ENCODE peak calls at places on chromosomes 4 and X, in five cellular contexts. One of them, this sample, is unnamed.

GRCh38 chr4:89420507-89420906 is 112.9 kb upstream of the GPRIN3 start:
- DNase-seq in OCI-LY7: no peak
- DNase-seq in HCT116: no peak
- DNase-seq in dorsolateral prefrontal cortex: no peak
- DNase-seq in SK-N-SH: no peak
- DNase-seq in this sample: no peak

GRCh38 chrX:137428251-137428661 is 137.7 kb upstream of the ZIC3 start:
- DNase-seq in HCT116: no peak
- DNase-seq in OCI-LY7: no peak
- DNase-seq in dorsolateral prefrontal cortex: no peak
- DNase-seq in SK-N-SH: no peak
- DNase-seq in this sample: no peak

GRCh38 chrX:104351173-104351769 is 96.5 kb upstream of the ESX1 start:
- DNase-seq in SK-N-SH: no peak
- DNase-seq in HCT116: peak; percentile 41
- DNase-seq in dorsolateral prefrontal cortex: no peak
- DNase-seq in OCI-LY7: no peak
- DNase-seq in this sample: peak; percentile 59

GRCh38 chr4:119783200-119783978 is 154.8 kb upstream of the PDE5A start:
- DNase-seq in SK-N-SH: no peak
- DNase-seq in OCI-LY7: no peak
- DNase-seq in HCT116: no peak
- DNase-seq in dorsolateral prefrontal cortex: no peak
- DNase-seq in this sample: no peak

GRCh38 chrX:66677430-66677829 is 38.6 kb upstream of the EDA2R start:
- DNase-seq in SK-N-SH: no peak
- DNase-seq in HCT116: no peak
- DNase-seq in dorsolateral prefrontal cortex: no peak
- DNase-seq in OCI-LY7: no peak
- DNase-seq in this sample: no peak

GRCh38 chrX:39969826-39970569 is 127.8 kb downstream of the BCOR start:
- DNase-seq in dorsolateral prefrontal cortex: no peak
- DNase-seq in HCT116: no peak
- DNase-seq in SK-N-SH: no peak
- DNase-seq in OCI-LY7: no peak
- DNase-seq in this sample: no peak

GRCh38 chr4:182339246-182339645 is 96.0 kb downstream of the TENM3 start:
- DNase-seq in OCI-LY7: no peak
- DNase-seq in dorsolateral prefrontal cortex: no peak
- DNase-seq in HCT116: no peak
- DNase-seq in SK-N-SH: no peak
- DNase-seq in this sample: peak; percentile 24

GRCh38 chr4:25799522-25799921 is 63.3 kb downstream of the SEL1L3 start:
- DNase-seq in HCT116: no peak
- DNase-seq in OCI-LY7: no peak
- DNase-seq in SK-N-SH: no peak
- DNase-seq in dorsolateral prefrontal cortex: no peak
- DNase-seq in this sample: no peak

GRCh38 chrX:39309018-39309620 is 507.9 kb downstream of the MID1IP1 start:
- DNase-seq in OCI-LY7: no peak
- DNase-seq in HCT116: no peak
- DNase-seq in dorsolateral prefrontal cortex: peak; percentile 50
- DNase-seq in SK-N-SH: no peak
- DNase-seq in this sample: peak; percentile 39

GRCh38 chr4:25666031-25666630 is 10.5 kb downstream of the SLC34A2 start:
- DNase-seq in OCI-LY7: no peak
- DNase-seq in dorsolateral prefrontal cortex: no peak
- DNase-seq in HCT116: no peak
- DNase-seq in SK-N-SH: no peak
- DNase-seq in this sample: no peak

GRCh38 chrX:150414228-150414627 is 51.1 kb downstream of the MAMLD1 start:
- DNase-seq in OCI-LY7: no peak
- DNase-seq in dorsolateral prefrontal cortex: no peak
- DNase-seq in SK-N-SH: no peak
- DNase-seq in HCT116: no peak
- DNase-seq in this sample: no peak

GRCh38 chr4:147362868-147363440 is 117.9 kb upstream of the EDNRA start:
- DNase-seq in HCT116: no peak
- DNase-seq in OCI-LY7: no peak
- DNase-seq in SK-N-SH: peak; percentile 63
- DNase-seq in dorsolateral prefrontal cortex: no peak
- DNase-seq in this sample: no peak

GRCh38 chr4:108117473-108118182 is 51.1 kb downstream of the LEF1 start:
- DNase-seq in SK-N-SH: no peak
- DNase-seq in OCI-LY7: peak; percentile 39
- DNase-seq in dorsolateral prefrontal cortex: no peak
- DNase-seq in HCT116: no peak
- DNase-seq in this sample: no peak

GRCh38 chrX:46500054-46500453 is 45.2 kb downstream of the ZNF674 start:
- DNase-seq in OCI-LY7: no peak
- DNase-seq in HCT116: no peak
- DNase-seq in dorsolateral prefrontal cortex: no peak
- DNase-seq in SK-N-SH: no peak
- DNase-seq in this sample: no peak

GRCh38 chrX:73785493-73785892 is 222.5 kb downstream of the CHIC1 start:
- DNase-seq in HCT116: no peak
- DNase-seq in dorsolateral prefrontal cortex: no peak
- DNase-seq in SK-N-SH: no peak
- DNase-seq in OCI-LY7: no peak
- DNase-seq in this sample: no peak

GRCh38 chrX:95505721-95506120 is 1178.9 kb upstream of the DIAPH2 start:
- DNase-seq in OCI-LY7: no peak
- DNase-seq in dorsolateral prefrontal cortex: no peak
- DNase-seq in SK-N-SH: no peak
- DNase-seq in HCT116: no peak
- DNase-seq in this sample: no peak

GRCh38 chr4:185096032-185096653 is 46.9 kb upstream of the SLC25A4 start:
- DNase-seq in dorsolateral prefrontal cortex: no peak
- DNase-seq in HCT116: peak; percentile 34
- DNase-seq in SK-N-SH: peak; percentile 60
- DNase-seq in OCI-LY7: peak; percentile 60
- DNase-seq in this sample: no peak

GRCh38 chr4:153950100-153950979 is 161.5 kb upstream of the SFRP2 start:
- DNase-seq in OCI-LY7: no peak
- DNase-seq in HCT116: no peak
- DNase-seq in SK-N-SH: no peak
- DNase-seq in dorsolateral prefrontal cortex: no peak
- DNase-seq in this sample: no peak

GRCh38 chr4:163553146-163553545 is 58.7 kb downstream of the TMA16 start:
- DNase-seq in dorsolateral prefrontal cortex: no peak
- DNase-seq in SK-N-SH: no peak
- DNase-seq in OCI-LY7: no peak
- DNase-seq in HCT116: no peak
- DNase-seq in this sample: no peak

GRCh38 chr4:68655764-68656444 is 14.5 kb downstream of the UGT2B15 start:
- DNase-seq in SK-N-SH: no peak
- DNase-seq in OCI-LY7: no peak
- DNase-seq in HCT116: no peak
- DNase-seq in dorsolateral prefrontal cortex: no peak
- DNase-seq in this sample: no peak

GRCh38 chr4:156805696-156806095 is 165.9 kb downstream of the PDGFC start:
- DNase-seq in HCT116: no peak
- DNase-seq in SK-N-SH: no peak
- DNase-seq in OCI-LY7: no peak
- DNase-seq in dorsolateral prefrontal cortex: no peak
- DNase-seq in this sample: no peak

GRCh38 chrX:154409222-154409871 is at the start of gene DNASE1L1:
- DNase-seq in HCT116: no peak
- DNase-seq in OCI-LY7: no peak
- DNase-seq in SK-N-SH: no peak
- DNase-seq in dorsolateral prefrontal cortex: no peak
- DNase-seq in this sample: no peak

GRCh38 chrX:39133971-39134370 is 332.7 kb downstream of the MID1IP1 start:
- DNase-seq in HCT116: no peak
- DNase-seq in OCI-LY7: peak; percentile 24
- DNase-seq in SK-N-SH: no peak
- DNase-seq in dorsolateral prefrontal cortex: no peak
- DNase-seq in this sample: no peak

GRCh38 chr4:113674733-113675132 is 86.8 kb downstream of the CAMK2D start:
- DNase-seq in SK-N-SH: no peak
- DNase-seq in OCI-LY7: no peak
- DNase-seq in dorsolateral prefrontal cortex: no peak
- DNase-seq in HCT116: no peak
- DNase-seq in this sample: no peak

GRCh38 chrX:17527135-17527701 is 152.2 kb downstream of the NHS start:
- DNase-seq in HCT116: no peak
- DNase-seq in OCI-LY7: no peak
- DNase-seq in dorsolateral prefrontal cortex: no peak
- DNase-seq in SK-N-SH: no peak
- DNase-seq in this sample: no peak

GRCh38 chr4:172850838-172851237 is 317.8 kb upstream of the GALNT7 start:
- DNase-seq in HCT116: peak; percentile 10
- DNase-seq in OCI-LY7: no peak
- DNase-seq in SK-N-SH: no peak
- DNase-seq in dorsolateral prefrontal cortex: no peak
- DNase-seq in this sample: peak; percentile 68

GRCh38 chrX:7120578-7121219 is 26.8 kb upstream of the STS start:
- DNase-seq in SK-N-SH: no peak
- DNase-seq in dorsolateral prefrontal cortex: no peak
- DNase-seq in OCI-LY7: no peak
- DNase-seq in HCT116: no peak
- DNase-seq in this sample: no peak

GRCh38 chrX:74923942-74924448 is 1.3 kb downstream of the NEXMIF start:
- DNase-seq in HCT116: no peak
- DNase-seq in dorsolateral prefrontal cortex: no peak
- DNase-seq in OCI-LY7: no peak
- DNase-seq in SK-N-SH: peak; percentile 21
- DNase-seq in this sample: no peak

GRCh38 chr4:3766207-3766790 is at the start of gene ADRA2C:
- DNase-seq in SK-N-SH: peak; percentile 87
- DNase-seq in dorsolateral prefrontal cortex: no peak
- DNase-seq in HCT116: no peak
- DNase-seq in OCI-LY7: no peak
- DNase-seq in this sample: no peak

GRCh38 chr4:7381221-7381889 is 53.4 kb downstream of the PSAPL1 start:
- DNase-seq in HCT116: no peak
- DNase-seq in OCI-LY7: no peak
- DNase-seq in dorsolateral prefrontal cortex: peak; percentile 63
- DNase-seq in SK-N-SH: no peak
- DNase-seq in this sample: no peak

GRCh38 chr4:73068496-73069337 is 799 bp downstream of the COX18 start:
- DNase-seq in dorsolateral prefrontal cortex: no peak
- DNase-seq in OCI-LY7: peak; percentile 47
- DNase-seq in SK-N-SH: peak; percentile 16
- DNase-seq in HCT116: no peak
- DNase-seq in this sample: no peak

GRCh38 chrX:111116666-111117065 is 20.7 kb downstream of the PAK3 start:
- DNase-seq in dorsolateral prefrontal cortex: no peak
- DNase-seq in HCT116: no peak
- DNase-seq in OCI-LY7: no peak
- DNase-seq in SK-N-SH: no peak
- DNase-seq in this sample: no peak

GRCh38 chr4:189600598-189601435 is 339.9 kb upstream of the FRG1 start:
- DNase-seq in SK-N-SH: peak; percentile 41
- DNase-seq in HCT116: no peak
- DNase-seq in OCI-LY7: no peak
- DNase-seq in dorsolateral prefrontal cortex: no peak
- DNase-seq in this sample: no peak

DNA sequence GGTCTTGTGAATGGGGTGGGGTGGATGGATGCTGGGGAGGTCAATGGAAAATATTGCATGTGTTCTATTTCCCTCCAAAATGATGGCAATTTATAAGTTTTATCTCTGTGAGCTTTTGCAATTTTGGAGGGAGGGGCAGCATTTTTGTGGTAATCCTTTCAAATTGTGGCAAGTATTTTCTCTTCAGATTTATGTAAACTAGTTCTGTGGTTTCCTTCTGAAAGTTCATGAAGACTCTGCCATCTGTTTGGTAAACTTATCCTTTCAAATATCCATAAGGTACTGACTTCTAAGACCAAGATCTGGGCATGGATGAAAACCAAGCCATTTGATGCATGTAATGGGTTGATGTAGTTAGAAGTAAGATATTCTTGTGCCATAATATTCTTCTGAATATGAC is 216.0 kb upstream of the GIMD1 start:
- DNase-seq in SK-N-SH: no peak
- DNase-seq in HCT116: no peak
- DNase-seq in dorsolateral prefrontal cortex: no peak
- DNase-seq in OCI-LY7: no peak
- DNase-seq in this sample: no peak
- H3K27ac ChIP-seq in SK-N-SH: peak overlapping the region; percentile 78
- H3K27ac ChIP-seq in HCT116: no peak overlapping the region
- H3K27ac ChIP-seq in dorsolateral prefrontal cortex: no peak overlapping the region
- H3K27ac ChIP-seq in OCI-LY7: no peak overlapping the region
- H3K27ac ChIP-seq in this sample: peak overlapping the region; percentile 91

DNA sequence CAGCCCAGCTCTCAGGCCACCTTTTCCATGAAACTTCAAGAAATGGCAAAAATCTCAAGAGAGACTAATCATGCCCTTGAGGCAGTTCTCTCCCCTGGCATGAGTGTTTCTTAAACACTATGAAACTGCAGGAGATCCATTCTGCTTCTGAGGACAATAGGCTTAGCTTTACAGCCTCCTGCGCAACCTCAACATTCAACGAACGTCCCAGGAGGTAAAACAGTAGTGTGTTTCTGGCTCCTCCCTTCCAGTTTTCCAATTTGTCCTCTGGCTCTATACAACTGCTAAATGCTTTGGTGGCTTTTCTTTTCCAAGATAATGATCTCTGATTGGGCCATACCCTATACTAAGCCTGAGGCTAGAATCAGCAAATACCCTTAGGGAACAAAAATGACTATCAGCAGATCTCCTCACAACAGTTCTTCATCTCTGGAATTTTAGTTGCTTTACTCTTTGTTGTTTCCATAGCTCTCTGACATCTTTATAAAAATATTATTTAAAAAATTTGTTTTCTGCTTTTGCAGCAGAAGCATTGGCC is 87.0 kb upstream of the FAT1 start:
- DNase-seq in OCI-LY7: no peak
- DNase-seq in SK-N-SH: no peak
- DNase-seq in HCT116: no peak
- DNase-seq in dorsolateral prefrontal cortex: no peak
- DNase-seq in this sample: no peak
- H3K27ac ChIP-seq in OCI-LY7: no peak overlapping the region
- H3K27ac ChIP-seq in SK-N-SH: no peak overlapping the region
- H3K27ac ChIP-seq in HCT116: peak overlapping the region; percentile 76
- H3K27ac ChIP-seq in dorsolateral prefrontal cortex: no peak overlapping the region
- H3K27ac ChIP-seq in this sample: no peak overlapping the region

DNA sequence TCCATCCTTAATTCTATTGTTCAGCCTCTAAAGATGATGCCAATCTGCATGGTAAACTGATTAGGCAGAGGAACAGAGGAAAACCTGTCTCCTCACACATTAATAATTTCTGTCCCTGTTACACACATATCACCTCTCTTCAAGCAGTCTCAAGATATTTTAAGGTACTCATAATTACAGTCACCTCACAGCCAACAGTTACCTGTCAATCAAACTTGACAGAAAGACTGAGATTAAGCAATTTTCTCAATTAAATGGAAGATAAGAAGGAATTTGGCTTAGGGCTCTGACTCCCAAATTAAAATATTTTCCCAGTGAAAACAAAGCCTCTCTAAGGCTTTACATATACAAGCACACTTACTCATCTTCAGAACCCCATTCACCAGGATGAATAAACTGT is 85.2 kb downstream of the MAPK10 start:
- DNase-seq in SK-N-SH: no peak
- DNase-seq in dorsolateral prefrontal cortex: no peak
- DNase-seq in HCT116: no peak
- DNase-seq in OCI-LY7: no peak
- DNase-seq in this sample: no peak
- H3K27ac ChIP-seq in SK-N-SH: no peak overlapping the region
- H3K27ac ChIP-seq in dorsolateral prefrontal cortex: no peak overlapping the region
- H3K27ac ChIP-seq in HCT116: no peak overlapping the region
- H3K27ac ChIP-seq in OCI-LY7: no peak overlapping the region
- H3K27ac ChIP-seq in this sample: no peak overlapping the region

GRCh38 chr4:168272488-168272887 is 46.1 kb downstream of the DDX60 start:
- DNase-seq in SK-N-SH: no peak
- DNase-seq in OCI-LY7: no peak
- DNase-seq in HCT116: no peak
- DNase-seq in dorsolateral prefrontal cortex: no peak
- DNase-seq in this sample: no peak
- H3K27ac ChIP-seq in SK-N-SH: no peak overlapping the region
- H3K27ac ChIP-seq in OCI-LY7: no peak overlapping the region
- H3K27ac ChIP-seq in HCT116: no peak overlapping the region
- H3K27ac ChIP-seq in dorsolateral prefrontal cortex: no peak overlapping the region
- H3K27ac ChIP-seq in this sample: no peak overlapping the region